ENCODE peak calls at places on chromosomes 13 and 19, in nine cellular contexts. O is AG10803, D is thoracic aorta, K is astrocyte of the spinal cord, B is fibroblast of pulmonary artery, Y is RWPE2, Z is epithelial cell of esophagus, V is cardiac fibroblast, R is body of pancreas. X is an unnamed sample.
A peak's percentile ranks its signal among the peaks of the same experiment; 100 is the strongest.

GRCh38 chr13:91464336-91464735 is 65.9 kb downstream of the GPC5 start:
- DNase-seq in O (no peak), D (no peak), K (no peak), B (no peak), Y (no peak), Z (no peak), V (no peak), R (no peak), X (no peak)

GRCh38 chr13:49498211-49498610 is 2.5 kb downstream of the PHF11 start:
- DNase-seq in O (no peak), D (no peak), K (no peak), B (no peak), Y (no peak), Z (no peak), V (no peak), R (no peak), X (no peak)

GRCh38 chr13:26561636-26562537 is 4.4 kb downstream of the WASF3 start:
- DNase-seq in O (peak; percentile 94), D (no peak), K (peak; percentile 60), B (peak; percentile 68), Y (no peak), Z (peak; percentile 11), V (peak; percentile 75), R (no peak), X (peak; percentile 35)

GRCh38 chr19:16899566-16900075 is 10.8 kb downstream of the F2RL3 start:
- DNase-seq in O (peak; percentile 25), D (no peak), K (peak; percentile 18), B (peak; percentile 45), Y (no peak), Z (peak; percentile 24), V (peak; percentile 49), R (peak; percentile 29), X (no peak)

GRCh38 chr13:44079413-44080205 is 199.9 kb downstream of the LACC1 start:
- DNase-seq in O (no peak), D (no peak), K (no peak), B (no peak), Y (no peak), Z (no peak), V (no peak), R (no peak), X (no peak)

GRCh38 chr13:93967286-93967685 is 512.2 kb downstream of the DCT start:
- DNase-seq in O (no peak), D (no peak), K (no peak), B (no peak), Y (no peak), Z (no peak), V (no peak), R (no peak), X (no peak)

GRCh38 chr13:50744261-50744660 is 99.2 kb downstream of the DLEU7 start:
- DNase-seq in O (no peak), D (no peak), K (no peak), B (no peak), Y (no peak), Z (no peak), V (no peak), R (no peak), X (no peak)

GRCh38 chr13:30305456-30305855 is 1.9 kb downstream of the KATNAL1 start:
- DNase-seq in O (no peak), D (no peak), K (no peak), B (no peak), Y (no peak), Z (no peak), V (no peak), R (no peak), X (no peak)

GRCh38 chr19:35013820-35014754 is 14.0 kb downstream of the GRAMD1A start:
- DNase-seq in O (no peak), D (no peak), K (no peak), B (no peak), Y (no peak), Z (no peak), V (no peak), R (peak; percentile 43), X (no peak)

GRCh38 chr19:45763691-45764294 is 5.3 kb downstream of the SIX5 start:
- DNase-seq in O (no peak), D (no peak), K (no peak), B (no peak), Y (no peak), Z (no peak), V (no peak), R (no peak), X (no peak)

GRCh38 chr19:44553478-44554171 is 24.1 kb upstream of the CEACAM20 start:
- DNase-seq in O (no peak), D (no peak), K (no peak), B (peak; percentile 12), Y (peak; percentile 80), Z (peak; percentile 97), V (peak; percentile 55), R (no peak), X (no peak)
- H3K4me3 ChIP-seq in O (no peak overlapping the region), D (no peak overlapping the region), K (no peak overlapping the region), B (no peak overlapping the region), Y (no peak overlapping the region), Z (peak overlapping the region; percentile 26), V (no peak overlapping the region), R (no peak overlapping the region), X (no peak overlapping the region)

GRCh38 chr19:13668964-13669363 is 95.4 kb upstream of the MRI1 start:
- DNase-seq in O (no peak), D (no peak), K (no peak), B (no peak), Y (no peak), Z (no peak), V (no peak), R (no peak), X (no peak)

GRCh38 chr19:13665125-13665903 is 99.0 kb upstream of the MRI1 start:
- DNase-seq in O (no peak), D (no peak), K (no peak), B (no peak), Y (no peak), Z (no peak), V (no peak), R (no peak), X (no peak)

GRCh38 chr19:13670846-13671245 is 93.5 kb upstream of the MRI1 start:
- DNase-seq in O (no peak), D (no peak), K (no peak), B (no peak), Y (no peak), Z (no peak), V (no peak), R (no peak), X (no peak)

GRCh38 chr19:13669780-13670355 is 94.5 kb upstream of the MRI1 start:
- DNase-seq in O (no peak), D (no peak), K (no peak), B (no peak), Y (no peak), Z (no peak), V (no peak), R (no peak), X (no peak)
- TF ChIP-seq CTCF in O (no peak), D (no peak), K (no peak), B (no peak), Y (no peak), Z (no peak), V (no peak), R (no peak), X (no peak)

GRCh38 chr13:19822673-19823072 is 39.9 kb upstream of the PSPC1 start:
- DNase-seq in O (no peak), D (no peak), K (no peak), B (no peak), Y (no peak), Z (no peak), V (peak; percentile 29), R (no peak), X (no peak)

GRCh38 chr13:19817510-19818158 is 34.9 kb upstream of the PSPC1 start:
- DNase-seq in O (peak; percentile 8), D (no peak), K (no peak), B (no peak), Y (no peak), Z (no peak), V (no peak), R (no peak), X (no peak)

GRCh38 chr13:19817106-19817505 is 34.4 kb upstream of the PSPC1 start:
- DNase-seq in O (no peak), D (no peak), K (no peak), B (no peak), Y (no peak), Z (no peak), V (no peak), R (no peak), X (no peak)

GRCh38 chr13:19818223-19818842 is 35.6 kb upstream of the PSPC1 start:
- DNase-seq in O (no peak), D (no peak), K (peak; percentile 18), B (peak; percentile 42), Y (no peak), Z (peak; percentile 77), V (no peak), R (peak; percentile 41), X (no peak)
- H3K4me3 ChIP-seq in O (no peak overlapping the region), D (no peak overlapping the region), K (no peak overlapping the region), B (no peak overlapping the region), Y (no peak overlapping the region), Z (no peak overlapping the region), V (no peak overlapping the region), R (no peak overlapping the region), X (no peak overlapping the region)

GRCh38 chr19:4548238-4548584 is 8.4 kb upstream of the LRG1 start:
- DNase-seq in O (no peak), D (no peak), K (no peak), B (no peak), Y (no peak), Z (no peak), V (no peak), R (no peak), X (no peak)

GRCh38 chr19:4550018-4550417 is 9.5 kb downstream of the SEMA6B start:
- DNase-seq in O (no peak), D (no peak), K (no peak), B (no peak), Y (no peak), Z (no peak), V (no peak), R (no peak), X (no peak)

GRCh38 chr19:4550479-4551050 is 8.9 kb downstream of the SEMA6B start:
- DNase-seq in O (no peak), D (no peak), K (no peak), B (no peak), Y (no peak), Z (no peak), V (no peak), R (no peak), X (no peak)

GRCh38 chr19:4543856-4544647 is 4.2 kb upstream of the LRG1 start:
- DNase-seq in O (no peak), D (no peak), K (no peak), B (no peak), Y (no peak), Z (no peak), V (no peak), R (no peak), X (no peak)

DNA sequence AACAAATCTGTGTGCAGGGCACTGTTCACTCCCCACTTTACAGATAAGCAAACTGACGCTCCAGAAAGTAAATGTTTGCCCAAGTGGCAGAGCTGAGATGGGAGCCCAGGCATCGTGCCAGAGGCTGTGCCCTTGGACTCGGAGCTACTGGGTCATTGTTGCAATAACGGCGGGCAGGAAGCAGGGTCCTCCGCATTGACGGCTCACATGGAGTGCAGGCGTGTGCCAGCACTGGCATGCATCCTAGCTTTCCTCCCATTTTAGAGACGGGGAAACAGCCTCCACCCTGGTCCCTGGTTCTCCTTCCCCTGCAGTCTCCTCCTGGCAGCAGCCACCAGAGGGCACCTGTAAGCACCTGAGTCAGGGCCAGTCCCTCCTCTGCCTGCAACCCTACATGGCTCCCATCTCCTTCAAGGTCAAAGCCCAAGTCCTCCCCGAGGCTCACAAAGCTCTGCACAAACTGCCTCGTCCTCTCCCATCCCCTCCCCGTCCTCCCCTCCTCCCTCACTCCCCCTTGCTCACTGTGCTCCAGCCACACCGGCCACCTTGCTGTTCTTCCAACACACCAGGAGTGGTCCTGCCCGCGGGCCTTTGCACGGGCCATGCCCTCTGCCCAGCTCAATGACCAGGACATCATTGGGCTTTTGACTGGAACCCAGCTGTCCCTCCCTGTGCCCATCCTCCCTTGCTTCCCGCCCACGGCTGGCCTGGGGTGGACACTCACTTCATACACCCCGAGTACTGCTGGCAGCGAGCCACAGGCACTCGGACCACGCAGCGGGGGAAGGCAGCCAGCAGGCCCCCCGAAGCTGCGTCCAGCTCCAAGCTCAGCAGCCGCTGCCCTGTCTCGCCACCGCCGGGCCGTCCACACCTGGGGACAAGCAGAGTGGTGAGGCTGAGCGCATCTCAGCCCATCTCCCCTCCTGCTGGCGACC is 7.7 kb upstream of the LRG1 start:
- DNase-seq in O (no peak), D (no peak), K (no peak), B (peak; percentile 29), Y (no peak), Z (peak; percentile 22), V (peak; percentile 29), R (peak; percentile 67), X (no peak)
- TF ChIP-seq CTCF in O (peak; percentile 28), D (no peak), K (peak; percentile 48), B (peak; percentile 43), Y (peak; percentile 34), Z (peak; percentile 45), V (peak; percentile 47), R (no peak), X (peak; percentile 37)